ENCODE peak calls at places on chromosomes 16 and 17, in ten cellular contexts. C, I, T, Y, A, M, V, W, F and N are unnamed samples.
A peak's percentile ranks its signal among the peaks of the same experiment; 100 is the strongest.

GRCh38 chr16:67104061-67104460 is 5.7 kb upstream of the PHAF1 start:
- DNase-seq in C (no peak), I (no peak), T (no peak), Y (no peak), A (no peak), M (no peak), V (no peak), W (no peak), F (no peak), N (no peak)

GRCh38 chr16:782766-783403 is 5.3 kb downstream of the RPUSD1 start:
- DNase-seq in C (no peak), I (no peak), T (no peak), Y (no peak), A (no peak), M (no peak), V (no peak), W (no peak), F (no peak), N (peak; percentile 47)

GRCh38 chr17:9053406-9053805 is 32.1 kb downstream of the NTN1 start:
- DNase-seq in C (no peak), I (no peak), T (no peak), Y (no peak), A (no peak), M (no peak), V (no peak), W (no peak), F (no peak), N (no peak)

GRCh38 chr16:65497571-65497970 is 375.7 kb upstream of the CDH11 start:
- DNase-seq in C (no peak), I (no peak), T (no peak), Y (no peak), A (no peak), M (no peak), V (no peak), W (no peak), F (no peak), N (no peak)

GRCh38 chr17:16406742-16407674 is 8.4 kb upstream of the TRPV2 start:
- DNase-seq in C (no peak), I (no peak), T (no peak), Y (no peak), A (no peak), M (peak; percentile 65), V (no peak), W (no peak), F (no peak), N (no peak)

GRCh38 chr16:20918486-20919239 is 18.1 kb downstream of the LYRM1 start:
- DNase-seq in C (peak; percentile 32), I (no peak), T (no peak), Y (peak; percentile 77), A (no peak), M (peak; percentile 81), V (no peak), W (no peak), F (peak; percentile 70), N (no peak)

GRCh38 chr17:65697661-65698060 is 136.2 kb upstream of the AXIN2 start:
- DNase-seq in C (no peak), I (no peak), T (no peak), Y (no peak), A (no peak), M (no peak), V (no peak), W (no peak), F (no peak), N (no peak)

GRCh38 chr16:74449470-74449869 is 28.2 kb upstream of the CLEC18B start:
- DNase-seq in C (no peak), I (no peak), T (no peak), Y (peak; percentile 78), A (no peak), M (no peak), V (no peak), W (no peak), F (peak; percentile 58), N (peak; percentile 71)

GRCh38 chr16:70725024-70725911 is 39.4 kb upstream of the MTSS2 start:
- DNase-seq in C (no peak), I (no peak), T (no peak), Y (peak; percentile 92), A (no peak), M (peak; percentile 67), V (no peak), W (no peak), F (no peak), N (no peak)

GRCh38 chr17:55448681-55449080 is 27.0 kb upstream of the MMD start:
- DNase-seq in C (no peak), I (no peak), T (no peak), Y (no peak), A (no peak), M (no peak), V (no peak), W (no peak), F (peak; percentile 15), N (no peak)

GRCh38 chr17:47193931-47194481 is 4.9 kb upstream of the CDC27 start:
- DNase-seq in C (no peak), I (no peak), T (no peak), Y (no peak), A (no peak), M (no peak), V (no peak), W (no peak), F (no peak), N (no peak)

GRCh38 chr17:7932483-7932891 is 481 bp downstream of the CNTROB start:
- DNase-seq in C (no peak), I (no peak), T (no peak), Y (peak; percentile 78), A (no peak), M (no peak), V (no peak), W (no peak), F (no peak), N (peak; percentile 44)

GRCh38 chr16:75254359-75254837 is 3.0 kb upstream of the BCAR1 start:
- DNase-seq in C (peak; percentile 27), I (no peak), T (no peak), Y (peak; percentile 66), A (no peak), M (no peak), V (no peak), W (no peak), F (peak; percentile 93), N (peak; percentile 52)

GRCh38 chr17:75319818-75320691 is 30.8 kb upstream of the SLC25A19 start:
- DNase-seq in C (no peak), I (no peak), T (no peak), Y (no peak), A (peak; percentile 67), M (no peak), V (no peak), W (no peak), F (peak; percentile 22), N (no peak)

GRCh38 chr16:13936596-13937081 is 16.7 kb downstream of the ERCC4 start:
- DNase-seq in C (peak; percentile 58), I (no peak), T (no peak), Y (no peak), A (peak; percentile 15), M (no peak), V (no peak), W (no peak), F (peak; percentile 32), N (peak; percentile 21)